ENCODE peak calls at places on chromosomes 4 and X, in four cellular contexts. One of them, this sample, is unnamed.

GRCh38 chr4:166991162-166991561 is 243.1 kb downstream of the SPOCK3 start:
- DNase-seq in HepG2: no peak
- DNase-seq in HCT116: no peak
- DNase-seq in K562: no peak
- DNase-seq in this sample: no peak

GRCh38 chrX:45300638-45301037 is 100.0 kb upstream of the DIPK2B start:
- DNase-seq in HepG2: no peak
- DNase-seq in HCT116: no peak
- DNase-seq in K562: no peak
- DNase-seq in this sample: no peak

GRCh38 chr4:140149851-140150635 is 3.9 kb downstream of the MAML3 start:
- DNase-seq in HCT116: peak
- DNase-seq in HepG2: no peak
- DNase-seq in K562: peak
- DNase-seq in this sample: no peak

GRCh38 chrX:29587107-29587506 is 628.3 kb upstream of the MAGEB2 start:
- DNase-seq in HCT116: no peak
- DNase-seq in HepG2: no peak
- DNase-seq in K562: no peak
- DNase-seq in this sample: no peak

GRCh38 chr4:156505341-156505955 is 466.2 kb downstream of the PDGFC start:
- DNase-seq in HepG2: no peak
- DNase-seq in HCT116: no peak
- DNase-seq in K562: no peak
- DNase-seq in this sample: no peak

GRCh38 chrX:110156167-110156754 is 153.3 kb downstream of the TMEM164 start:
- DNase-seq in HepG2: no peak
- DNase-seq in K562: no peak
- DNase-seq in HCT116: no peak
- DNase-seq in this sample: no peak

GRCh38 chr4:151667025-151667424 is 93.8 kb downstream of the GATB start:
- DNase-seq in K562: no peak
- DNase-seq in HCT116: no peak
- DNase-seq in HepG2: no peak
- DNase-seq in this sample: no peak

GRCh38 chr4:3532714-3533336 is 603 bp upstream of the LRPAP1 start:
- DNase-seq in K562: no peak
- DNase-seq in HepG2: no peak
- DNase-seq in HCT116: no peak
- DNase-seq in this sample: no peak

GRCh38 chr4:140343303-140343702 is 30.1 kb upstream of the SCOC start:
- DNase-seq in HCT116: peak
- DNase-seq in K562: no peak
- DNase-seq in HepG2: no peak
- DNase-seq in this sample: no peak

GRCh38 chr4:139684351-139684750 is 18.7 kb downstream of the MGST2 start:
- DNase-seq in HepG2: no peak
- DNase-seq in K562: no peak
- DNase-seq in HCT116: no peak
- DNase-seq in this sample: no peak

GRCh38 chrX:12894074-12894691 is 12.2 kb upstream of the TLR8 start:
- DNase-seq in HepG2: peak
- DNase-seq in K562: peak
- DNase-seq in HCT116: peak
- DNase-seq in this sample: no peak

GRCh38 chrX:37701588-37701987 is 16.0 kb downstream of the XK start:
- DNase-seq in K562: no peak
- DNase-seq in HCT116: no peak
- DNase-seq in HepG2: no peak
- DNase-seq in this sample: no peak

GRCh38 chr4:118344801-118345200 is 8.0 kb downstream of the PRSS12 start:
- DNase-seq in HCT116: no peak
- DNase-seq in K562: no peak
- DNase-seq in HepG2: no peak
- DNase-seq in this sample: no peak

GRCh38 chrX:18146954-18147353 is 73.7 kb downstream of the BEND2 start:
- DNase-seq in K562: peak
- DNase-seq in HCT116: no peak
- DNase-seq in HepG2: peak
- DNase-seq in this sample: no peak

GRCh38 chr4:88820723-88821368 is 123.2 kb upstream of the NAP1L5 start:
- DNase-seq in HCT116: no peak
- DNase-seq in HepG2: no peak
- DNase-seq in K562: no peak
- DNase-seq in this sample: no peak

GRCh38 chr4:2402053-2402452 is 16.4 kb downstream of the ZFYVE28 start:
- DNase-seq in HCT116: no peak
- DNase-seq in K562: peak
- DNase-seq in HepG2: peak
- DNase-seq in this sample: no peak

GRCh38 chr4:125551967-125552366 is 237.2 kb downstream of the FAT4 start:
- DNase-seq in K562: no peak
- DNase-seq in HepG2: no peak
- DNase-seq in HCT116: no peak
- DNase-seq in this sample: no peak

GRCh38 chrX:152871260-152871659 is 26.6 kb upstream of the ZNF185 start:
- DNase-seq in HCT116: no peak
- DNase-seq in HepG2: no peak
- DNase-seq in K562: no peak
- DNase-seq in this sample: no peak

GRCh38 chr4:113646456-113646809 is 115.1 kb downstream of the CAMK2D start:
- DNase-seq in HCT116: peak
- DNase-seq in HepG2: no peak
- DNase-seq in K562: no peak
- DNase-seq in this sample: no peak

GRCh38 chr4:78336093-78336943 is 215.3 kb upstream of the ANXA3 start:
- DNase-seq in K562: no peak
- DNase-seq in HepG2: no peak
- DNase-seq in HCT116: no peak
- DNase-seq in this sample: no peak

GRCh38 chrX:71873459-71873833 is 37.2 kb upstream of the NHSL2 start:
- DNase-seq in K562: no peak
- DNase-seq in HepG2: no peak
- DNase-seq in HCT116: no peak
- DNase-seq in this sample: no peak

GRCh38 chr4:173181769-173182374 is 13.3 kb downstream of the GALNT7 start:
- DNase-seq in K562: no peak
- DNase-seq in HCT116: peak
- DNase-seq in HepG2: no peak
- DNase-seq in this sample: no peak

GRCh38 chr4:156346959-156347385 is 393.3 kb upstream of the CTSO start:
- DNase-seq in HCT116: peak
- DNase-seq in HepG2: no peak
- DNase-seq in K562: no peak
- DNase-seq in this sample: no peak

GRCh38 chr4:182969651-182970279 is 52.6 kb upstream of the DCTD start:
- DNase-seq in HepG2: no peak
- DNase-seq in HCT116: no peak
- DNase-seq in K562: peak
- DNase-seq in this sample: no peak

DNA sequence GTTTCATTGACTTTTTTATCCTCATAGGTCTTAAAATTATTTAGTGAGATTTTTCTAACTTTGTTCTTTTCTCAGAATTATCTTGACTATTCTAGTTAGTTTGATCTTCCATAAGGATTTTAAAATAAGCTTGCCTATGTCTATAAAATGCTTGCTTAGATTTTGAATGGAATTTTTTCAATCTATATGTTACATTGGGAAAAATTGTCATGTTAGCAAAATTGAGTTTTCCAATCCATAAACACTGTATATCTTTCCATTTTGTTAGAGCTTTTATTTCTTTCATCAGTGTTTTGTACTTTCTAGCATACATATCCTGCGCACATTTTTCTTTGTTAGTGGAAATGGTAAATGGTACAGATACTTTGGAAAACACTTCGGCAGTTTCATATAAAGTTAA is 312.9 kb downstream of the PDHA2 start:
- DNase-seq in HCT116: no peak
- DNase-seq in HepG2: no peak
- DNase-seq in K562: no peak
- DNase-seq in this sample: no peak
- TF ChIP-seq TCF7L2 in HCT116: no peak
- TF ChIP-seq TCF7L2 in HepG2: no peak
- TF ChIP-seq TCF7L2 in K562: no peak
- TF ChIP-seq TCF7L2 in this sample: no peak

GRCh38 chr4:74435296-74435695 is 9.6 kb upstream of the AREG start:
- DNase-seq in HCT116: no peak
- DNase-seq in K562: no peak
- DNase-seq in HepG2: no peak
- DNase-seq in this sample: no peak

GRCh38 chr4:74431113-74431826 is 13.7 kb upstream of the AREG start:
- DNase-seq in HCT116: no peak
- DNase-seq in K562: no peak
- DNase-seq in HepG2: no peak
- DNase-seq in this sample: no peak

GRCh38 chr4:74433541-74434172 is 11.3 kb upstream of the AREG start:
- DNase-seq in HCT116: no peak
- DNase-seq in HepG2: peak
- DNase-seq in K562: peak
- DNase-seq in this sample: no peak

GRCh38 chr4:74428278-74428677 is 16.7 kb upstream of the AREG start:
- DNase-seq in K562: no peak
- DNase-seq in HepG2: no peak
- DNase-seq in HCT116: no peak
- DNase-seq in this sample: no peak

GRCh38 chr4:74433043-74433442 is 11.9 kb upstream of the AREG start:
- DNase-seq in K562: no peak
- DNase-seq in HCT116: no peak
- DNase-seq in HepG2: no peak
- DNase-seq in this sample: no peak
- TF ChIP-seq TCF7L2 in K562: no peak
- TF ChIP-seq TCF7L2 in HCT116: no peak
- TF ChIP-seq TCF7L2 in HepG2: no peak
- TF ChIP-seq TCF7L2 in this sample: no peak

DNA sequence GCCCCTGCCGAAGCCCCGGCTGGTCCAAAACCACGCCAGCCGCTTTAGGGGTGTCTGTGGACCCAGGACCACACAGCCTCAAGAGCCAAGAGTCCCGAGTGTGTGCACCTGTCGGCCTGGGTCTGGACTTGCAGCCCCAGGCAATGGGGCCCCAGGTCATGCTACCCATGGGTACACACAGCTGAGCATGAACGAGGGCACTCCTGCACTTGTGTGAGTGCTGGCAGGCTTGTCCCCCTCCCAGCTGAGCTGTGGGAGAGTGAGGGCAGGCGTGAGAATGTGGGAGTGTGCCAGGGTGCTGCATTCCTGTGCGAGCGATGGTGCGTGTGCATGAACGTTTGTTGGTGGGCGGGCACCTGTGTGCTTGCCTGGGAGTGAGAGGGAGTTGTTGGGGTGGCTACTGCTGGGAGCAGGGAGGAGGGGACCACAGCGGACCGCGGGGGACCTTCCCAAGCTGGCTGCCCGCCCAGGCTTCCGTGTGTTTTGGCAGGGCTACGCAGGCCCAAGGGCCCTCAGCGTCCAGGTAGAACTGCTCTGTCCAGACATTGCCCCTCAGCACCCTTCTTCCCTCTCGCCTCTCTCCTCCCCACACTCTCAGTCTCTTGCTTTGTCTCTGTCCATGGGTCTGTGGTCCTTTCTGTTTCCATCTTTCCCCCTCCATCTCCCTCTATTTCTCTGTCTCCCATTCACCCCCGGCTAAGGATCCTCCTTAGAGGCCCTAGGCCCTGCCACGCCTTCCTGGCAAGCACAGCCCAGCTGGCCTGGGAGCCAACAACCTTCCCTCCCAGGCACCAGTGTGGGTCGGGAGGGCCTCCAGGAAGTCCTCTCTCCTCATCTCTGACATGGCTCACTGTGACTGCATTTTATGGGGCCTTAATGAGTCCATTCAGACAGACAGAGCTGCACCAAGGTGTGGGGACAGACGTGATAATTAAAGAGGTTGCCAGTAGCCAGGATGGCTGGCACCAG is 31.0 kb downstream of the BLOC1S4 start:
- DNase-seq in HepG2: no peak
- DNase-seq in K562: no peak
- DNase-seq in HCT116: no peak
- DNase-seq in this sample: no peak
- TF ChIP-seq TCF7L2 in HepG2: no peak
- TF ChIP-seq TCF7L2 in K562: no peak
- TF ChIP-seq TCF7L2 in HCT116: no peak
- TF ChIP-seq TCF7L2 in this sample: no peak

DNA sequence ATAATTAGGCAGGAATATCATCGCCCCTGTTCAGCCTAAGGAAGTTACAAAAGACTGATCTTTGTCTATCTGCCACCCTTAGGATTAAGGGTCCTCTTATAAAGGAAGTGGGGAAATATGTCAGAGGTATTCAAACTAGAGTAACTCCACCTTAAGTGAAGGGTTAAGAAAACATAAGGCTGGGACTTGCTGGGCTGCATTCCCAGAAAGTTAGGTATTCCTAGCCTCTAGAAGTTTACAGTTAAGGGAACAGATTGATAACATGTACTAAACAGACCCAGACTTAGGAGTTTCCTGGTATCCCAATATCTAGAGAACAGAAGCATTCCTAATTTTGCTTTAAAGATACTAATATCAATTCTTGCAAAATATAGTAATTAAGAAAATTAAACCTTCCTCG is 6.0 kb downstream of the CXCL2 start:
- DNase-seq in K562: no peak
- DNase-seq in HepG2: no peak
- DNase-seq in HCT116: no peak
- DNase-seq in this sample: no peak
- TF ChIP-seq TCF7L2 in K562: no peak
- TF ChIP-seq TCF7L2 in HepG2: no peak
- TF ChIP-seq TCF7L2 in HCT116: no peak
- TF ChIP-seq TCF7L2 in this sample: no peak

GRCh38 chr4:159267940-159268327 is 165.1 kb downstream of the RAPGEF2 start:
- DNase-seq in HepG2: no peak
- DNase-seq in K562: no peak
- DNase-seq in HCT116: no peak
- DNase-seq in this sample: no peak
- TF ChIP-seq TCF7L2 in HepG2: no peak
- TF ChIP-seq TCF7L2 in K562: no peak
- TF ChIP-seq TCF7L2 in HCT116: no peak
- TF ChIP-seq TCF7L2 in this sample: no peak

This sample was measured in Panc1.